ENCODE peak calls at places on chromosomes 16 and 17, in five cellular contexts. G, S, I, R and H are unnamed samples.

GRCh38 chr16:30698816-30699614 is at the start of gene SRCAP:
- DNase-seq in G (peak), S (peak), I (peak), R (peak), H (peak)

GRCh38 chr17:965311-965989 is 14.1 kb downstream of the NXN start:
- DNase-seq in G (no peak), S (no peak), I (peak), R (peak), H (no peak)

GRCh38 chr17:75109047-75109406 is 742 bp upstream of the ARMC7 start:
- DNase-seq in G (no peak), S (no peak), I (no peak), R (no peak), H (no peak)

GRCh38 chr16:57513371-57514102 is 22.8 kb downstream of the CCDC102A start:
- DNase-seq in G (no peak), S (no peak), I (no peak), R (peak), H (no peak)

GRCh38 chr17:62802531-62803205 is 5.4 kb downstream of the MARCHF10 start:
- DNase-seq in G (no peak), S (no peak), I (no peak), R (no peak), H (peak)

GRCh38 chr17:1554751-1555617 is 7.6 kb downstream of the PITPNA start:
- DNase-seq in G (no peak), S (no peak), I (no peak), R (no peak), H (no peak)

GRCh38 chr17:42743595-42744282 is 1.1 kb downstream of the EZH1 start:
- DNase-seq in G (peak), S (no peak), I (no peak), R (no peak), H (no peak)

GRCh38 chr16:85564277-85565051 is 48.7 kb upstream of the GSE1 start:
- DNase-seq in G (no peak), S (no peak), I (no peak), R (no peak), H (no peak)

GRCh38 chr16:84986102-84986501 is 25.2 kb downstream of the ZDHHC7 start:
- DNase-seq in G (no peak), S (no peak), I (no peak), R (no peak), H (no peak)

GRCh38 chr17:40952675-40953074 is 14.1 kb downstream of the KRT39 start:
- DNase-seq in G (no peak), S (no peak), I (peak), R (peak), H (peak)

GRCh38 chr17:7836596-7837374 is 2.8 kb downstream of the KDM6B start:
- DNase-seq in G (peak), S (peak), I (peak), R (peak), H (peak)

GRCh38 chr16:24482681-24483202 is 56.6 kb upstream of the RBBP6 start:
- DNase-seq in G (no peak), S (no peak), I (no peak), R (no peak), H (no peak)

GRCh38 chr17:7208027-7208571 is 11.5 kb downstream of the DLG4 start:
- DNase-seq in G (no peak), S (no peak), I (no peak), R (no peak), H (no peak)

GRCh38 chr16:47486856-47487255 is 25.7 kb downstream of the PHKB start:
- DNase-seq in G (no peak), S (no peak), I (no peak), R (no peak), H (no peak)

GRCh38 chr16:12891836-12892235 is 9.6 kb upstream of the SHISA9 start:
- DNase-seq in G (no peak), S (no peak), I (no peak), R (no peak), H (no peak)